ENCODE peak calls at places on chromosomes 6 and 20, in four cellular contexts. B is H54, Y is GM12878, C is spleen. K is an unnamed sample.
A peak's percentile ranks its signal among the peaks of the same experiment; 100 is the strongest.

GRCh38 chr6:152637422-152638047 is 373 bp upstream of the SYNE1 start:
- DNase-seq in B (no peak), Y (no peak), C (no peak), K (no peak)

GRCh38 chr6:31356216-31356945 is 598 bp downstream of the HLA-B start:
- DNase-seq in Y (no peak), B (no peak), C (peak; percentile 90), K (peak; percentile 44)

GRCh38 chr20:34986311-34987287 is 30.9 kb downstream of the MYH7B start:
- DNase-seq in C (no peak), B (no peak), Y (no peak), K (no peak)

GRCh38 chr6:36984581-36985383 is 1.2 kb downstream of the MTCH1 start:
- DNase-seq in Y (no peak), B (peak; percentile 60), C (no peak), K (peak; percentile 76)

GRCh38 chr6:49264909-49265308 is 198.1 kb downstream of the MMUT start:
- DNase-seq in C (no peak), Y (no peak), B (no peak), K (no peak)

GRCh38 chr6:158024566-158025297 is 43.1 kb downstream of the SYNJ2 start:
- DNase-seq in Y (no peak), C (peak; percentile 16), B (no peak), K (no peak)

GRCh38 chr6:39102024-39102820 is 12.8 kb downstream of the SAYSD1 start:
- DNase-seq in C (no peak), Y (no peak), B (no peak), K (no peak)

GRCh38 chr6:89042664-89043063 is 37.9 kb upstream of the PNRC1 start:
- DNase-seq in Y (no peak), C (no peak), B (no peak), K (no peak)

GRCh38 chr20:4966826-4967751 is 34.2 kb downstream of the SLC23A2 start:
- DNase-seq in B (no peak), Y (no peak), C (no peak), K (no peak)
- TF ChIP-seq POLR2A in B (no peak), Y (no peak), C (no peak), K (no peak)

DNA sequence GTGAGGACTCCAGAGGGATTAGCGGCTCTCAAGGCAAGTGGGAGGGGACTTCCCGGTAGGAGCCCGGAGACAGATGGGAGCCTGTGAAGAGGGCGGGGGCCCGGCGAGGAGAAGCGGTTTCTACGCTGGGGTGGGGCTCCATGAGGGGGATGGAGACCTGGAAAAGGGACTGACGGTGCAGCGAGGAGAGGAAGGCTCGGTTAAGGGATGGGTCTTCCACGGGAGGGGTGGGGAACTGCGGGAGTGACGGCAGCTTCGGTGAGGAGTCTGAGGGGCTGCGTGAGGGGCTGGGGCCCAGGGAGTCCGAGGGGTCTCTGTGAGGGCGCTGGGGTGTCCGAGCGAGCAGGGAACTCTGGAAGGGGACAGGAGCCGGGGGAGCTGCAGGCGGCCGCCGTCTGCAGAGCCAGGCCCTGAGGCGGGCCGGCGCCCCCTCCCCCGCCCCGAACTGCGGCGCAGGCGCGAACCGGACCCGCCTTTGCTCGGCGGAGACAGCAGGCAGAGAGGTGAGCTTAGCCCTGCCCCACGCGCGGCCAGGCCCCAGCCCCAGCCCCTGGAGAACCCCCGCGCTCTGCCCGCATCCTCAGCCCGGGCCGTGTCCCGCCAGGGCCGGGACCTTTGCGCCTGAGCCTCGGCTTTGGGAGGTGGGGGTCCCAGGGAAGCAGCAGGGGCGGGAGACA is at the start of gene NRSN2:
- DNase-seq in Y (no peak), C (peak; percentile 87), B (peak; percentile 69), K (peak; percentile 83)
- TF ChIP-seq POLR2A in Y (peak; percentile 62), C (no peak), B (peak; percentile 53), K (no peak)

DNA sequence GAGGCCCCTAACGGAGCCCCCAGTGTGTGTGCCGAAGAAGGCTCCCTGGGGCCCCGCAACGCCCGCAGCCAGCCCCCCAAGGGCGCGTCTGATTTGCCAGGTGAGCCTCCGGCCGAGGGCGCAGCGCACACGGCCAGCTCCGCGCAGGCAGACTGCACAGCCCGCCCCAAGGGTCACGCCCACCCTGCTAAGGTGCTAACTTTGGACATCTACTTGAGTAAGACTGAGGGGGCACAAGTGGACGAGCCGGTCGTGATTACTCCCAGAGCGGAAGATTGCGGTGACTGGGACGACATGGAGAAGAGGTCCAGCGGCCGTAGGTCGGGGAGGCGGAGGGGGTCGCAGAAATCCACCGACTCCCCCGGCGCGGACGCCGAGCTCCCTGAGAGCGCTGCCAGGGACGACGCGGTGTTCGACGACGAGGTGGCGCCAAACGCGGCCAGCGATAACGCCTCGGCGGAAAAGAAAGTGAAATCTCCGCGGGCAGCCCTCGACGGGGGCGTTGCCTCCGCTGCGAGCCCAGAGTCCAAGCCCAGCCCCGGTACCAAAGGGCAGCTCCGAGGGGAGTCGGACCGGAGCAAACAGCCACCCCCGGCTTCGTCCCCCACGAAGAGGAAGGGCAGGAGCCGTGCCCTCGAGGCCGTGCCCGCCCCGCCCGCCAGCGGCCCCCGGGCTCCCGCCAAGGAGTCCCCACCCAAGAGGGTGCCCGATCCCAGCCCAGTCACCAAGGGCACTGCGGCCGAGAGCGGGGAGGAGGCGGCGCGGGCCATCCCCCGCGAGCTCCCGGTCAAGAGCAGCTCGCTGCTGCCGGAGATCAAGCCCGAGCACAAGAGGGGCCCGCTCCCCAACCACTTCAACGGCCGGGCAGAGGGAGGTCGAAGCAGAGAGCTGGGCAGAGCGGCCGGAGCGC is 117.0 kb downstream of the RTN4IP1 start:
- DNase-seq in Y (no peak), C (peak; percentile 98), B (no peak), K (peak; percentile 26)
- TF ChIP-seq POLR2A in Y (peak; percentile 57), C (peak; percentile 49), B (peak; percentile 21), K (no peak)

DNA sequence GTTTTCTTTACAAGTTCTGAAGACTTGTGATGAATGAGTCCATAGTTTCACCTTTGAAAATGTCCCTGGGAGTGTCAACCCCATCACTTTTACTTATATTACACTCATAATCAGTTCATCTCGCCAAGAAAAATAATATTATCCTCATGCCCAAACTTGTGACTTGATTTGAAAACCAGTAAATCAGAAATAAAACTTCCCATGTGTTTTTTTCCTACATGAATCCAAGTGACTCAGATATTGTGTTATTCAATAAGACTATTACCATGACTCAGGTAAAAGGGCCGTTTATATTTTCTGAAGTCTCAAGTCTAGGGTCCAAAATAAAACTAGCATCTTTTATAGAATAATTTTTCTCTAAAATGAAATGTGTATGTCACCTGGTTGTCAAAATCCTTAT is 15.8 kb upstream of the CYP24A1 start:
- DNase-seq in Y (no peak), C (no peak), B (no peak), K (no peak)
- TF ChIP-seq POLR2A in Y (no peak), C (no peak), B (no peak), K (no peak)

GRCh38 chr20:64038579-64039292 is 2.8 kb downstream of the C20orf204 start:
- DNase-seq in C (peak; percentile 97), B (peak; percentile 90), Y (no peak), K (peak; percentile 68)
- TF ChIP-seq POLR2A in C (no peak), B (no peak), Y (peak; percentile 61), K (no peak)

GRCh38 chr6:111602481-111603404 is 2.9 kb downstream of the TRAF3IP2 start:
- DNase-seq in Y (no peak), B (no peak), C (no peak), K (peak; percentile 30)

GRCh38 chr6:111605100-111605748 is 454 bp downstream of the TRAF3IP2 start:
- DNase-seq in B (no peak), C (peak; percentile 85), Y (no peak), K (peak; percentile 75)

GRCh38 chr6:111606620-111607115 is 990 bp upstream of the TRAF3IP2 start:
- DNase-seq in C (no peak), B (no peak), Y (no peak), K (no peak)

GRCh38 chr6:111603648-111604047 is 2.0 kb downstream of the TRAF3IP2 start:
- DNase-seq in B (no peak), Y (no peak), C (no peak), K (no peak)

GRCh38 chr6:111604259-111605099 is 1.2 kb downstream of the TRAF3IP2 start:
- DNase-seq in Y (no peak), B (no peak), C (no peak), K (peak; percentile 84)
- TF ChIP-seq POLR2A in Y (no peak), B (no peak), C (no peak), K (no peak)

GRCh38 chr20:62790075-62790474 is 6.2 kb upstream of the MRGBP start:
- DNase-seq in Y (no peak), C (no peak), B (no peak), K (no peak)

GRCh38 chr20:62786100-62786499 is 10.2 kb upstream of the MRGBP start:
- DNase-seq in Y (no peak), B (no peak), C (no peak), K (no peak)

GRCh38 chr20:62787866-62788265 is 8.4 kb upstream of the MRGBP start:
- DNase-seq in Y (no peak), C (no peak), B (no peak), K (no peak)

GRCh38 chr20:62787329-62787728 is 8.9 kb upstream of the MRGBP start:
- DNase-seq in B (no peak), C (no peak), Y (no peak), K (no peak)

GRCh38 chr20:62788607-62789006 is 7.7 kb upstream of the MRGBP start:
- DNase-seq in C (no peak), B (no peak), Y (no peak), K (no peak)
- TF ChIP-seq POLR2A in C (no peak), B (no peak), Y (no peak), K (no peak)

GRCh38 chr6:25277857-25278256 is 1.3 kb upstream of the CARMIL1 start:
- DNase-seq in B (no peak), Y (no peak), C (no peak), K (no peak)

GRCh38 chr6:25280617-25280990 is 1.4 kb downstream of the CARMIL1 start:
- DNase-seq in B (no peak), Y (no peak), C (no peak), K (no peak)

GRCh38 chr6:25279748-25280616 is 808 bp downstream of the CARMIL1 start:
- DNase-seq in C (no peak), B (no peak), Y (no peak), K (peak; percentile 46)

GRCh38 chr6:25278557-25278913 is 639 bp upstream of the CARMIL1 start:
- DNase-seq in Y (no peak), B (no peak), C (no peak), K (no peak)

GRCh38 chr6:25278914-25279747 is at the start of gene CARMIL1:
- DNase-seq in B (peak; percentile 83), C (peak; percentile 92), Y (no peak), K (peak; percentile 87)
- TF ChIP-seq POLR2A in B (peak; percentile 62), C (no peak), Y (no peak), K (no peak)